ENCODE peak calls at places on chromosomes 16 and 17, in eight cellular contexts. One of them, this sample, is unnamed. For H3K4me1, the result is how much of the 10 kb centered on the place peaks cover.

GRCh38 chr16:4801962-4802658 is at the start of gene ROGDI:
- DNase-seq in suprapubic skin: no peak
- DNase-seq in stomach: peak
- DNase-seq in esophagus squamous epithelium: peak
- DNase-seq in sigmoid colon: peak
- DNase-seq in thyroid gland: peak
- DNase-seq in H1: peak
- DNase-seq in A549: peak
- DNase-seq in this sample: peak

GRCh38 chr16:85655216-85656129 is 33.3 kb downstream of the GINS2 start:
- DNase-seq in sigmoid colon: no peak
- DNase-seq in A549: no peak
- DNase-seq in suprapubic skin: no peak
- DNase-seq in esophagus squamous epithelium: no peak
- DNase-seq in H1: no peak
- DNase-seq in stomach: no peak
- DNase-seq in thyroid gland: no peak
- DNase-seq in this sample: no peak

GRCh38 chr16:26005336-26005735 is 313.6 kb downstream of the HS3ST4 start:
- DNase-seq in H1: no peak
- DNase-seq in suprapubic skin: no peak
- DNase-seq in stomach: no peak
- DNase-seq in A549: no peak
- DNase-seq in thyroid gland: no peak
- DNase-seq in esophagus squamous epithelium: no peak
- DNase-seq in sigmoid colon: no peak
- DNase-seq in this sample: no peak

GRCh38 chr17:1076299-1076981 is 79.5 kb downstream of the TIMM22 start:
- DNase-seq in esophagus squamous epithelium: no peak
- DNase-seq in H1: no peak
- DNase-seq in A549: no peak
- DNase-seq in stomach: no peak
- DNase-seq in suprapubic skin: no peak
- DNase-seq in sigmoid colon: no peak
- DNase-seq in thyroid gland: no peak
- DNase-seq in this sample: no peak

GRCh38 chr17:32161506-32162365 is 19.4 kb downstream of the RHOT1 start:
- DNase-seq in H1: no peak
- DNase-seq in esophagus squamous epithelium: no peak
- DNase-seq in sigmoid colon: no peak
- DNase-seq in A549: no peak
- DNase-seq in thyroid gland: no peak
- DNase-seq in suprapubic skin: no peak
- DNase-seq in stomach: no peak
- DNase-seq in this sample: peak

GRCh38 chr16:2499890-2500633 is 13.7 kb upstream of the ATP6V0C start:
- DNase-seq in A549: no peak
- DNase-seq in suprapubic skin: no peak
- DNase-seq in esophagus squamous epithelium: no peak
- DNase-seq in sigmoid colon: no peak
- DNase-seq in thyroid gland: no peak
- DNase-seq in H1: no peak
- DNase-seq in stomach: no peak
- DNase-seq in this sample: no peak

GRCh38 chr16:86899757-86900156 is 321.4 kb downstream of the FOXL1 start:
- DNase-seq in esophagus squamous epithelium: no peak
- DNase-seq in stomach: no peak
- DNase-seq in thyroid gland: no peak
- DNase-seq in A549: peak
- DNase-seq in H1: no peak
- DNase-seq in suprapubic skin: no peak
- DNase-seq in sigmoid colon: no peak
- DNase-seq in this sample: no peak

GRCh38 chr17:40600486-40601046 is 35.3 kb upstream of the CCR7 start:
- DNase-seq in sigmoid colon: no peak
- DNase-seq in suprapubic skin: no peak
- DNase-seq in thyroid gland: no peak
- DNase-seq in A549: no peak
- DNase-seq in stomach: no peak
- DNase-seq in esophagus squamous epithelium: no peak
- DNase-seq in H1: peak
- DNase-seq in this sample: no peak

DNA sequence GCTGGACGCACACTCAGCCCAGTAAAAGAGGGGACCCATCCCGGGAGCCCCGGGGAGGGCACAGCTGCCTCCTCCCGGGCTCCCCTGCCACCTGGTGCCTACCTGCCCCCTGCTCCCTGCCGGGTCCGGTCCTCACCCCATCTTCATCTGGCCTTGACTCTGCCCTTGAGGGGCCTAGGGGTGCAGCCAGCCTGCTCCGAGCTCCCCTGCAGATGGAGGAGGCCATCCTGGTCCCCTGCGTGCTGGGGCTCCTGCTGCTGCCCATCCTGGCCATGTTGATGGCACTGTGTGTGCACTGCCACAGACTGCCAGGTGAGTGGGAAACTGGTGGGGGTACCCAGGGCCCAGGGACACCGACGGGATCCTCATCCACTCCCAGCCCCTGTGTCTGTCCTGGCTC is 354 bp downstream of the LAT start:
- DNase-seq in thyroid gland: no peak
- DNase-seq in sigmoid colon: no peak
- DNase-seq in esophagus squamous epithelium: no peak
- DNase-seq in A549: no peak
- DNase-seq in H1: no peak
- DNase-seq in stomach: no peak
- DNase-seq in suprapubic skin: no peak
- DNase-seq in this sample: no peak
- H3K4me1 ChIP-seq in thyroid gland: under half
- H3K4me1 ChIP-seq in sigmoid colon: under half
- H3K4me1 ChIP-seq in esophagus squamous epithelium: under half
- H3K4me1 ChIP-seq in A549: under half
- H3K4me1 ChIP-seq in H1: under half
- H3K4me1 ChIP-seq in stomach: under half
- H3K4me1 ChIP-seq in suprapubic skin: under half
- H3K4me1 ChIP-seq in this sample: under half

GRCh38 chr17:62062936-62063335 is 2.1 kb downstream of the MED13 start:
- DNase-seq in A549: no peak
- DNase-seq in H1: no peak
- DNase-seq in stomach: no peak
- DNase-seq in suprapubic skin: no peak
- DNase-seq in esophagus squamous epithelium: no peak
- DNase-seq in sigmoid colon: no peak
- DNase-seq in thyroid gland: no peak
- DNase-seq in this sample: no peak

GRCh38 chr17:62064791-62065563 is at the start of gene MED13:
- DNase-seq in sigmoid colon: peak
- DNase-seq in suprapubic skin: peak
- DNase-seq in stomach: peak
- DNase-seq in thyroid gland: peak
- DNase-seq in A549: peak
- DNase-seq in esophagus squamous epithelium: no peak
- DNase-seq in H1: peak
- DNase-seq in this sample: peak

GRCh38 chr17:62067165-62068145 is 2.4 kb upstream of the MED13 start:
- DNase-seq in esophagus squamous epithelium: no peak
- DNase-seq in H1: no peak
- DNase-seq in thyroid gland: no peak
- DNase-seq in stomach: no peak
- DNase-seq in A549: no peak
- DNase-seq in sigmoid colon: no peak
- DNase-seq in suprapubic skin: no peak
- DNase-seq in this sample: no peak

GRCh38 chr17:62064029-62064790 is 868 bp downstream of the MED13 start:
- DNase-seq in thyroid gland: no peak
- DNase-seq in H1: no peak
- DNase-seq in sigmoid colon: no peak
- DNase-seq in esophagus squamous epithelium: no peak
- DNase-seq in suprapubic skin: no peak
- DNase-seq in stomach: no peak
- DNase-seq in A549: no peak
- DNase-seq in this sample: no peak

DNA sequence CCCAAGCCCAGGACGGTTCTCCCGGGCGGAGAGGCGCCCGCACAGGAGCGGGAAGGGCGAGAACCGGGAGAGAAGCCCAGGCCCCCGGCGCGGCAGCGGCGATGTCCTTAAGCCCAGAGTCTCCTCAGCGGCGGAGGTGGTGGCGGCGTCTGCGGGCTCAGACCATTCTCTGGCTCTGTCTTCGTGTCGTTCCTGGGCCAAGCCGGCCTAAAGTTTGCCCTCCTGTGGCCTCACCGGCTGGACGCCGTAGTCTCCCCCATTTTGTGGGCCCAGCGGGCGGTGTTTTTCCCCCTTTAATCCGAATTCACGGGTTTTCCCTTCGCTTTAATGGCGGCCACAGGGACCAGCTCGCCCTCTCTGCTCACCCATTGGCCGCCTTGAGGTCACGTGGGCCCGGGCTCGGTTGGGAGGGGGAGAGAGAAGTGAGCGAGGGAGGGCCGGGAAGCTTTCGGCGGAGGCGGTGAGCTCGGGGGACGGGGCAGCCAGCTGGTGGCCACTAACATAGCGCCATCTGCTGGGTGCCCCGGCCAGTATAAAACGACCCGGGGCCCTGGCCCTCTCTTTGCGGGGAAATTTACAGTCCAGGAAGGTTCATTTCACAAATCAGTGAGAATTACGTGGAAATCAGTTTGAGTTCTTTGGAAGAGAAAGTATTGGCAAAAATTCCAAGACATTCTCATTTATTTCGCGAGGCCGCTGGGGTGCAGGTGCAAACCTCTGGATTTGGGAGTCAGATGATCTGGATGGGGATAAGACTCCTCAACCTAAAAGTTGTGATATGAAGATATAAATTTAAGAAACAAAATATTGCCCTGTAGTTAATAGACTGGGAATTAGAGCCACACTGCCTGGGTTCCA is 762 bp upstream of the MED13 start:
- DNase-seq in H1: peak
- DNase-seq in suprapubic skin: peak
- DNase-seq in sigmoid colon: peak
- DNase-seq in thyroid gland: peak
- DNase-seq in A549: peak
- DNase-seq in stomach: peak
- DNase-seq in esophagus squamous epithelium: peak
- DNase-seq in this sample: peak
- TF ChIP-seq POLR2A in H1: peak
- TF ChIP-seq POLR2A in suprapubic skin: peak
- TF ChIP-seq POLR2A in sigmoid colon: peak
- TF ChIP-seq POLR2A in thyroid gland: peak
- TF ChIP-seq POLR2A in A549: peak
- TF ChIP-seq POLR2A in stomach: no peak
- TF ChIP-seq POLR2A in esophagus squamous epithelium: peak
- TF ChIP-seq POLR2A in this sample: peak

GRCh38 chr17:47708312-47708863 is 14.4 kb downstream of the TBKBP1 start:
- DNase-seq in esophagus squamous epithelium: no peak
- DNase-seq in thyroid gland: no peak
- DNase-seq in H1: peak
- DNase-seq in sigmoid colon: peak
- DNase-seq in A549: no peak
- DNase-seq in stomach: no peak
- DNase-seq in suprapubic skin: no peak
- DNase-seq in this sample: no peak

GRCh38 chr17:47705536-47706481 is 11.8 kb downstream of the TBKBP1 start:
- DNase-seq in suprapubic skin: no peak
- DNase-seq in stomach: no peak
- DNase-seq in esophagus squamous epithelium: no peak
- DNase-seq in thyroid gland: no peak
- DNase-seq in sigmoid colon: peak
- DNase-seq in A549: no peak
- DNase-seq in H1: no peak
- DNase-seq in this sample: no peak

GRCh38 chr17:47707884-47708283 is 13.9 kb downstream of the TBKBP1 start:
- DNase-seq in H1: no peak
- DNase-seq in suprapubic skin: no peak
- DNase-seq in sigmoid colon: no peak
- DNase-seq in stomach: no peak
- DNase-seq in A549: no peak
- DNase-seq in esophagus squamous epithelium: no peak
- DNase-seq in thyroid gland: no peak
- DNase-seq in this sample: no peak

GRCh38 chr17:47708864-47709541 is 15.0 kb downstream of the TBKBP1 start:
- DNase-seq in suprapubic skin: no peak
- DNase-seq in thyroid gland: peak
- DNase-seq in A549: no peak
- DNase-seq in esophagus squamous epithelium: no peak
- DNase-seq in sigmoid colon: peak
- DNase-seq in stomach: peak
- DNase-seq in H1: peak
- DNase-seq in this sample: no peak

GRCh38 chr17:47707056-47707791 is 13.3 kb downstream of the TBKBP1 start:
- DNase-seq in stomach: no peak
- DNase-seq in sigmoid colon: peak
- DNase-seq in A549: no peak
- DNase-seq in thyroid gland: no peak
- DNase-seq in H1: no peak
- DNase-seq in suprapubic skin: no peak
- DNase-seq in esophagus squamous epithelium: no peak
- DNase-seq in this sample: no peak
- H3K4me1 ChIP-seq in stomach: under half
- H3K4me1 ChIP-seq in sigmoid colon: under half
- H3K4me1 ChIP-seq in A549: under half
- H3K4me1 ChIP-seq in thyroid gland: under half
- H3K4me1 ChIP-seq in H1: under half
- H3K4me1 ChIP-seq in suprapubic skin: under half
- H3K4me1 ChIP-seq in esophagus squamous epithelium: under half
- H3K4me1 ChIP-seq in this sample: under half

GRCh38 chr17:35493040-35493439 is 44.4 kb downstream of the SLFN12L start:
- DNase-seq in stomach: no peak
- DNase-seq in suprapubic skin: no peak
- DNase-seq in thyroid gland: no peak
- DNase-seq in sigmoid colon: no peak
- DNase-seq in H1: no peak
- DNase-seq in esophagus squamous epithelium: no peak
- DNase-seq in A549: no peak
- DNase-seq in this sample: no peak

GRCh38 chr17:35489944-35490343 is 41.4 kb upstream of the SLFN13 start:
- DNase-seq in thyroid gland: no peak
- DNase-seq in esophagus squamous epithelium: no peak
- DNase-seq in A549: no peak
- DNase-seq in stomach: no peak
- DNase-seq in sigmoid colon: no peak
- DNase-seq in H1: peak
- DNase-seq in suprapubic skin: no peak
- DNase-seq in this sample: no peak

GRCh38 chr17:35491417-35491816 is 42.9 kb upstream of the SLFN13 start:
- DNase-seq in esophagus squamous epithelium: no peak
- DNase-seq in stomach: no peak
- DNase-seq in thyroid gland: no peak
- DNase-seq in A549: no peak
- DNase-seq in H1: no peak
- DNase-seq in sigmoid colon: no peak
- DNase-seq in suprapubic skin: no peak
- DNase-seq in this sample: no peak

DNA sequence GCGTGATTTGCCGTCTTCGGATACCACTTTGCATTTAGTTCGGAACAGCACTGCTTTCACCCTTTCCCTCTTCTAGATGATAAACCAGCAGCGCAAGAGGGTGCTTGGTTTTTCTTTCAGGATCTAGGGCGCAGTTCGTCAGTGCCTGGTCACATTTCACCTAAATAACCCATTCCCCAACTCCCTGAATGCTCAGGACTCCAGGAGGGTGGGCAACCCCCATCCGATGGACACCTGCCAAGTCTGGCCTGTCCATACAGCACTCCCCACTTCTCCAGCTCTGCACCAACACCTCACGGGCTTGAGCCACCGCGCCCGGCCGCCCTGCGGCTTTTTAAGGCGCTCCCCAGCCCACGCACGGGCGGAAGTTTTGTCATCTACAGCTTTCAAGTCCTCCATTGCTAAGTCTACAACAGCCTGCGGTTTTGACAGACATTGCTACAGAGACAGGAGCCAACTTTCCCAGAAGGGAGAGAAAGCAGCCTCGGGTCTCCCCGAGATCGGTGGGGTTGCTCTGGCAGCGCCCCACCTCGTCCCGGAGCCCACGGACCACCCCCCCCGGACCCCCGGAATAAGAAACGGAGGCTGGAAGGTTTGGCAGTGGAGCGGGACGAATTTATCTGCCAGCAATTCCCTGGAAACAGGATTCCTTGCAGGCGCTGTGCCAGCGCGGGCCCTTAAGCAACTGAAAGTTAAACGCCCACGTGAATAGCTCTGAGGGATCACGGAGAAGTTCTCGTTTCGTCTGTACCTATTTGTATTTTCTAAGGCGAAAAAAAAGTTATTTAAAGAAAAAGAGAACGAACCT is 38.6 kb upstream of the SLFN13 start:
- DNase-seq in esophagus squamous epithelium: no peak
- DNase-seq in H1: peak
- DNase-seq in suprapubic skin: peak
- DNase-seq in A549: no peak
- DNase-seq in thyroid gland: peak
- DNase-seq in sigmoid colon: peak
- DNase-seq in stomach: peak
- DNase-seq in this sample: peak
- TF ChIP-seq POLR2A in esophagus squamous epithelium: no peak
- TF ChIP-seq POLR2A in H1: no peak
- TF ChIP-seq POLR2A in suprapubic skin: no peak
- TF ChIP-seq POLR2A in A549: no peak
- TF ChIP-seq POLR2A in thyroid gland: no peak
- TF ChIP-seq POLR2A in sigmoid colon: no peak
- TF ChIP-seq POLR2A in stomach: no peak
- TF ChIP-seq POLR2A in this sample: no peak

This sample was measured in transverse colon.